ENCODE peak calls at places on chromosomes 4 and X, in eight cellular contexts. One of them, this sample, is unnamed.

GRCh38 chr4:117096886-117097285 is 11.5 kb upstream of the TRAM1L1 start:
- DNase-seq in body of pancreas: no peak
- DNase-seq in CD4-positive, alpha-beta T cell: no peak
- DNase-seq in activated naive CD4-positive, alpha-beta T cell treated with Interleukin-2 at 50 U/mL for 16 hours: no peak
- DNase-seq in M059J: no peak
- DNase-seq in T-helper 9 cell: no peak
- DNase-seq in IMR-90: no peak
- DNase-seq in stimulated activated CD8-positive, alpha-beta memory T cell treated with anti-CD3 and anti-CD28 coated beads, Interleukin-12 subunit alpha, Interleukin-12 subunit beta, amount 100 ng/mL, for 1 hour: no peak
- DNase-seq in this sample: no peak

GRCh38 chr4:163137581-163137980 is 29.1 kb downstream of the NAF1 start:
- DNase-seq in body of pancreas: no peak
- DNase-seq in M059J: no peak
- DNase-seq in CD4-positive, alpha-beta T cell: no peak
- DNase-seq in T-helper 9 cell: no peak
- DNase-seq in stimulated activated CD8-positive, alpha-beta memory T cell treated with anti-CD3 and anti-CD28 coated beads, Interleukin-12 subunit alpha, Interleukin-12 subunit beta, amount 100 ng/mL, for 1 hour: no peak
- DNase-seq in activated naive CD4-positive, alpha-beta T cell treated with Interleukin-2 at 50 U/mL for 16 hours: no peak
- DNase-seq in IMR-90: no peak
- DNase-seq in this sample: no peak

GRCh38 chrX:28756647-28757046 is 169.4 kb downstream of the IL1RAPL1 start:
- DNase-seq in activated naive CD4-positive, alpha-beta T cell treated with Interleukin-2 at 50 U/mL for 16 hours: no peak
- DNase-seq in T-helper 9 cell: no peak
- DNase-seq in IMR-90: peak
- DNase-seq in M059J: peak
- DNase-seq in stimulated activated CD8-positive, alpha-beta memory T cell treated with anti-CD3 and anti-CD28 coated beads, Interleukin-12 subunit alpha, Interleukin-12 subunit beta, amount 100 ng/mL, for 1 hour: no peak
- DNase-seq in body of pancreas: no peak
- DNase-seq in CD4-positive, alpha-beta T cell: no peak
- DNase-seq in this sample: no peak

GRCh38 chr4:88226143-88226542 is 58.2 kb downstream of the PPM1K start:
- DNase-seq in stimulated activated CD8-positive, alpha-beta memory T cell treated with anti-CD3 and anti-CD28 coated beads, Interleukin-12 subunit alpha, Interleukin-12 subunit beta, amount 100 ng/mL, for 1 hour: no peak
- DNase-seq in M059J: no peak
- DNase-seq in body of pancreas: no peak
- DNase-seq in IMR-90: no peak
- DNase-seq in T-helper 9 cell: no peak
- DNase-seq in activated naive CD4-positive, alpha-beta T cell treated with Interleukin-2 at 50 U/mL for 16 hours: no peak
- DNase-seq in CD4-positive, alpha-beta T cell: no peak
- DNase-seq in this sample: no peak

GRCh38 chr4:182143822-182144620 is 99.2 kb upstream of the TENM3 start:
- DNase-seq in stimulated activated CD8-positive, alpha-beta memory T cell treated with anti-CD3 and anti-CD28 coated beads, Interleukin-12 subunit alpha, Interleukin-12 subunit beta, amount 100 ng/mL, for 1 hour: no peak
- DNase-seq in activated naive CD4-positive, alpha-beta T cell treated with Interleukin-2 at 50 U/mL for 16 hours: no peak
- DNase-seq in CD4-positive, alpha-beta T cell: no peak
- DNase-seq in M059J: peak
- DNase-seq in T-helper 9 cell: no peak
- DNase-seq in body of pancreas: peak
- DNase-seq in IMR-90: peak
- DNase-seq in this sample: no peak

GRCh38 chrX:38970845-38971244 is 169.6 kb downstream of the MID1IP1 start:
- DNase-seq in T-helper 9 cell: no peak
- DNase-seq in M059J: no peak
- DNase-seq in activated naive CD4-positive, alpha-beta T cell treated with Interleukin-2 at 50 U/mL for 16 hours: no peak
- DNase-seq in CD4-positive, alpha-beta T cell: no peak
- DNase-seq in body of pancreas: no peak
- DNase-seq in stimulated activated CD8-positive, alpha-beta memory T cell treated with anti-CD3 and anti-CD28 coated beads, Interleukin-12 subunit alpha, Interleukin-12 subunit beta, amount 100 ng/mL, for 1 hour: no peak
- DNase-seq in IMR-90: no peak
- DNase-seq in this sample: no peak

GRCh38 chrX:10233173-10233572 is 76.4 kb downstream of the CLCN4 start:
- DNase-seq in activated naive CD4-positive, alpha-beta T cell treated with Interleukin-2 at 50 U/mL for 16 hours: no peak
- DNase-seq in body of pancreas: no peak
- DNase-seq in CD4-positive, alpha-beta T cell: no peak
- DNase-seq in T-helper 9 cell: no peak
- DNase-seq in stimulated activated CD8-positive, alpha-beta memory T cell treated with anti-CD3 and anti-CD28 coated beads, Interleukin-12 subunit alpha, Interleukin-12 subunit beta, amount 100 ng/mL, for 1 hour: no peak
- DNase-seq in IMR-90: peak
- DNase-seq in M059J: peak
- DNase-seq in this sample: no peak

GRCh38 chrX:153814591-153815315 is 15.6 kb downstream of the PDZD4 start:
- DNase-seq in stimulated activated CD8-positive, alpha-beta memory T cell treated with anti-CD3 and anti-CD28 coated beads, Interleukin-12 subunit alpha, Interleukin-12 subunit beta, amount 100 ng/mL, for 1 hour: no peak
- DNase-seq in CD4-positive, alpha-beta T cell: no peak
- DNase-seq in IMR-90: no peak
- DNase-seq in M059J: no peak
- DNase-seq in activated naive CD4-positive, alpha-beta T cell treated with Interleukin-2 at 50 U/mL for 16 hours: no peak
- DNase-seq in T-helper 9 cell: no peak
- DNase-seq in body of pancreas: no peak
- DNase-seq in this sample: no peak

GRCh38 chr4:16588651-16589050 is 309.8 kb downstream of the LDB2 start:
- DNase-seq in IMR-90: no peak
- DNase-seq in CD4-positive, alpha-beta T cell: no peak
- DNase-seq in M059J: peak
- DNase-seq in body of pancreas: no peak
- DNase-seq in stimulated activated CD8-positive, alpha-beta memory T cell treated with anti-CD3 and anti-CD28 coated beads, Interleukin-12 subunit alpha, Interleukin-12 subunit beta, amount 100 ng/mL, for 1 hour: no peak
- DNase-seq in activated naive CD4-positive, alpha-beta T cell treated with Interleukin-2 at 50 U/mL for 16 hours: no peak
- DNase-seq in T-helper 9 cell: no peak
- DNase-seq in this sample: no peak

GRCh38 chr4:101258782-101259353 is 88.5 kb downstream of the PPP3CA start:
- DNase-seq in M059J: no peak
- DNase-seq in CD4-positive, alpha-beta T cell: no peak
- DNase-seq in T-helper 9 cell: no peak
- DNase-seq in body of pancreas: no peak
- DNase-seq in activated naive CD4-positive, alpha-beta T cell treated with Interleukin-2 at 50 U/mL for 16 hours: no peak
- DNase-seq in stimulated activated CD8-positive, alpha-beta memory T cell treated with anti-CD3 and anti-CD28 coated beads, Interleukin-12 subunit alpha, Interleukin-12 subunit beta, amount 100 ng/mL, for 1 hour: no peak
- DNase-seq in IMR-90: no peak
- DNase-seq in this sample: no peak

GRCh38 chr4:165921546-165921945 is 48.5 kb downstream of the TLL1 start:
- DNase-seq in activated naive CD4-positive, alpha-beta T cell treated with Interleukin-2 at 50 U/mL for 16 hours: no peak
- DNase-seq in IMR-90: no peak
- DNase-seq in body of pancreas: no peak
- DNase-seq in M059J: no peak
- DNase-seq in CD4-positive, alpha-beta T cell: no peak
- DNase-seq in stimulated activated CD8-positive, alpha-beta memory T cell treated with anti-CD3 and anti-CD28 coated beads, Interleukin-12 subunit alpha, Interleukin-12 subunit beta, amount 100 ng/mL, for 1 hour: no peak
- DNase-seq in T-helper 9 cell: no peak
- DNase-seq in this sample: no peak

GRCh38 chrX:12007881-12008280 is 130.4 kb upstream of the FRMPD4 start:
- DNase-seq in stimulated activated CD8-positive, alpha-beta memory T cell treated with anti-CD3 and anti-CD28 coated beads, Interleukin-12 subunit alpha, Interleukin-12 subunit beta, amount 100 ng/mL, for 1 hour: no peak
- DNase-seq in body of pancreas: no peak
- DNase-seq in M059J: peak
- DNase-seq in CD4-positive, alpha-beta T cell: no peak
- DNase-seq in activated naive CD4-positive, alpha-beta T cell treated with Interleukin-2 at 50 U/mL for 16 hours: no peak
- DNase-seq in IMR-90: peak
- DNase-seq in T-helper 9 cell: no peak
- DNase-seq in this sample: no peak

GRCh38 chr4:7156273-7157139 is 35.8 kb upstream of the SORCS2 start:
- DNase-seq in activated naive CD4-positive, alpha-beta T cell treated with Interleukin-2 at 50 U/mL for 16 hours: no peak
- DNase-seq in IMR-90: peak
- DNase-seq in body of pancreas: peak
- DNase-seq in M059J: no peak
- DNase-seq in CD4-positive, alpha-beta T cell: no peak
- DNase-seq in T-helper 9 cell: no peak
- DNase-seq in stimulated activated CD8-positive, alpha-beta memory T cell treated with anti-CD3 and anti-CD28 coated beads, Interleukin-12 subunit alpha, Interleukin-12 subunit beta, amount 100 ng/mL, for 1 hour: no peak
- DNase-seq in this sample: no peak

GRCh38 chr4:48109413-48110263 is 24.4 kb downstream of the TXK start:
- DNase-seq in IMR-90: peak
- DNase-seq in body of pancreas: no peak
- DNase-seq in M059J: peak
- DNase-seq in activated naive CD4-positive, alpha-beta T cell treated with Interleukin-2 at 50 U/mL for 16 hours: no peak
- DNase-seq in CD4-positive, alpha-beta T cell: no peak
- DNase-seq in stimulated activated CD8-positive, alpha-beta memory T cell treated with anti-CD3 and anti-CD28 coated beads, Interleukin-12 subunit alpha, Interleukin-12 subunit beta, amount 100 ng/mL, for 1 hour: no peak
- DNase-seq in T-helper 9 cell: no peak
- DNase-seq in this sample: no peak

GRCh38 chrX:97401154-97401553 is 517.4 kb downstream of the RPA4 start:
- DNase-seq in M059J: no peak
- DNase-seq in IMR-90: no peak
- DNase-seq in T-helper 9 cell: no peak
- DNase-seq in activated naive CD4-positive, alpha-beta T cell treated with Interleukin-2 at 50 U/mL for 16 hours: no peak
- DNase-seq in body of pancreas: no peak
- DNase-seq in stimulated activated CD8-positive, alpha-beta memory T cell treated with anti-CD3 and anti-CD28 coated beads, Interleukin-12 subunit alpha, Interleukin-12 subunit beta, amount 100 ng/mL, for 1 hour: no peak
- DNase-seq in CD4-positive, alpha-beta T cell: no peak
- DNase-seq in this sample: no peak

GRCh38 chrX:7614616-7615015 is 228.4 kb upstream of the VCX start:
- DNase-seq in IMR-90: no peak
- DNase-seq in activated naive CD4-positive, alpha-beta T cell treated with Interleukin-2 at 50 U/mL for 16 hours: no peak
- DNase-seq in M059J: no peak
- DNase-seq in CD4-positive, alpha-beta T cell: no peak
- DNase-seq in body of pancreas: no peak
- DNase-seq in T-helper 9 cell: no peak
- DNase-seq in stimulated activated CD8-positive, alpha-beta memory T cell treated with anti-CD3 and anti-CD28 coated beads, Interleukin-12 subunit alpha, Interleukin-12 subunit beta, amount 100 ng/mL, for 1 hour: no peak
- DNase-seq in this sample: no peak

GRCh38 chrX:54824722-54825121 is 17.2 kb downstream of the MAGED2 start:
- DNase-seq in M059J: no peak
- DNase-seq in activated naive CD4-positive, alpha-beta T cell treated with Interleukin-2 at 50 U/mL for 16 hours: no peak
- DNase-seq in stimulated activated CD8-positive, alpha-beta memory T cell treated with anti-CD3 and anti-CD28 coated beads, Interleukin-12 subunit alpha, Interleukin-12 subunit beta, amount 100 ng/mL, for 1 hour: no peak
- DNase-seq in CD4-positive, alpha-beta T cell: no peak
- DNase-seq in IMR-90: no peak
- DNase-seq in T-helper 9 cell: no peak
- DNase-seq in body of pancreas: no peak
- DNase-seq in this sample: no peak

GRCh38 chrX:18617351-18617750 is 54.6 kb downstream of the RS1 start:
- DNase-seq in activated naive CD4-positive, alpha-beta T cell treated with Interleukin-2 at 50 U/mL for 16 hours: no peak
- DNase-seq in CD4-positive, alpha-beta T cell: no peak
- DNase-seq in IMR-90: peak
- DNase-seq in M059J: peak
- DNase-seq in T-helper 9 cell: no peak
- DNase-seq in stimulated activated CD8-positive, alpha-beta memory T cell treated with anti-CD3 and anti-CD28 coated beads, Interleukin-12 subunit alpha, Interleukin-12 subunit beta, amount 100 ng/mL, for 1 hour: no peak
- DNase-seq in body of pancreas: peak
- DNase-seq in this sample: no peak

GRCh38 chrX:49995795-49996455 is 73.5 kb downstream of the CLCN5 start:
- DNase-seq in T-helper 9 cell: no peak
- DNase-seq in IMR-90: no peak
- DNase-seq in CD4-positive, alpha-beta T cell: no peak
- DNase-seq in M059J: no peak
- DNase-seq in body of pancreas: no peak
- DNase-seq in activated naive CD4-positive, alpha-beta T cell treated with Interleukin-2 at 50 U/mL for 16 hours: no peak
- DNase-seq in stimulated activated CD8-positive, alpha-beta memory T cell treated with anti-CD3 and anti-CD28 coated beads, Interleukin-12 subunit alpha, Interleukin-12 subunit beta, amount 100 ng/mL, for 1 hour: no peak
- DNase-seq in this sample: no peak

GRCh38 chrX:9416562-9417319 is 48.1 kb upstream of the TBL1X start:
- DNase-seq in activated naive CD4-positive, alpha-beta T cell treated with Interleukin-2 at 50 U/mL for 16 hours: no peak
- DNase-seq in body of pancreas: no peak
- DNase-seq in M059J: peak
- DNase-seq in CD4-positive, alpha-beta T cell: no peak
- DNase-seq in stimulated activated CD8-positive, alpha-beta memory T cell treated with anti-CD3 and anti-CD28 coated beads, Interleukin-12 subunit alpha, Interleukin-12 subunit beta, amount 100 ng/mL, for 1 hour: no peak
- DNase-seq in IMR-90: peak
- DNase-seq in T-helper 9 cell: no peak
- DNase-seq in this sample: no peak

GRCh38 chr4:177339794-177340374 is 30.2 kb downstream of the NEIL3 start:
- DNase-seq in activated naive CD4-positive, alpha-beta T cell treated with Interleukin-2 at 50 U/mL for 16 hours: no peak
- DNase-seq in stimulated activated CD8-positive, alpha-beta memory T cell treated with anti-CD3 and anti-CD28 coated beads, Interleukin-12 subunit alpha, Interleukin-12 subunit beta, amount 100 ng/mL, for 1 hour: no peak
- DNase-seq in body of pancreas: no peak
- DNase-seq in IMR-90: peak
- DNase-seq in T-helper 9 cell: no peak
- DNase-seq in CD4-positive, alpha-beta T cell: no peak
- DNase-seq in M059J: peak
- DNase-seq in this sample: no peak

GRCh38 chr4:2262145-2262943 is 435 bp upstream of the MXD4 start:
- DNase-seq in body of pancreas: peak
- DNase-seq in stimulated activated CD8-positive, alpha-beta memory T cell treated with anti-CD3 and anti-CD28 coated beads, Interleukin-12 subunit alpha, Interleukin-12 subunit beta, amount 100 ng/mL, for 1 hour: peak
- DNase-seq in T-helper 9 cell: peak
- DNase-seq in IMR-90: peak
- DNase-seq in CD4-positive, alpha-beta T cell: peak
- DNase-seq in activated naive CD4-positive, alpha-beta T cell treated with Interleukin-2 at 50 U/mL for 16 hours: peak
- DNase-seq in M059J: peak
- DNase-seq in this sample: peak

GRCh38 chr4:110808371-110808878 is 185.5 kb upstream of the PITX2 start:
- DNase-seq in IMR-90: peak
- DNase-seq in stimulated activated CD8-positive, alpha-beta memory T cell treated with anti-CD3 and anti-CD28 coated beads, Interleukin-12 subunit alpha, Interleukin-12 subunit beta, amount 100 ng/mL, for 1 hour: no peak
- DNase-seq in T-helper 9 cell: no peak
- DNase-seq in M059J: peak
- DNase-seq in body of pancreas: no peak
- DNase-seq in activated naive CD4-positive, alpha-beta T cell treated with Interleukin-2 at 50 U/mL for 16 hours: no peak
- DNase-seq in CD4-positive, alpha-beta T cell: no peak
- DNase-seq in this sample: no peak

GRCh38 chr4:113646456-113646809 is 115.1 kb downstream of the CAMK2D start:
- DNase-seq in M059J: peak
- DNase-seq in body of pancreas: no peak
- DNase-seq in IMR-90: peak
- DNase-seq in T-helper 9 cell: no peak
- DNase-seq in stimulated activated CD8-positive, alpha-beta memory T cell treated with anti-CD3 and anti-CD28 coated beads, Interleukin-12 subunit alpha, Interleukin-12 subunit beta, amount 100 ng/mL, for 1 hour: no peak
- DNase-seq in CD4-positive, alpha-beta T cell: no peak
- DNase-seq in activated naive CD4-positive, alpha-beta T cell treated with Interleukin-2 at 50 U/mL for 16 hours: no peak
- DNase-seq in this sample: peak

GRCh38 chr4:64464581-64464980 is 55.3 kb upstream of the TECRL start:
- DNase-seq in T-helper 9 cell: no peak
- DNase-seq in stimulated activated CD8-positive, alpha-beta memory T cell treated with anti-CD3 and anti-CD28 coated beads, Interleukin-12 subunit alpha, Interleukin-12 subunit beta, amount 100 ng/mL, for 1 hour: no peak
- DNase-seq in CD4-positive, alpha-beta T cell: no peak
- DNase-seq in activated naive CD4-positive, alpha-beta T cell treated with Interleukin-2 at 50 U/mL for 16 hours: no peak
- DNase-seq in M059J: no peak
- DNase-seq in IMR-90: no peak
- DNase-seq in body of pancreas: no peak
- DNase-seq in this sample: no peak

GRCh38 chr4:86579941-86580340 is 14.2 kb upstream of the PTPN13 start:
- DNase-seq in T-helper 9 cell: no peak
- DNase-seq in M059J: no peak
- DNase-seq in IMR-90: no peak
- DNase-seq in activated naive CD4-positive, alpha-beta T cell treated with Interleukin-2 at 50 U/mL for 16 hours: no peak
- DNase-seq in stimulated activated CD8-positive, alpha-beta memory T cell treated with anti-CD3 and anti-CD28 coated beads, Interleukin-12 subunit alpha, Interleukin-12 subunit beta, amount 100 ng/mL, for 1 hour: no peak
- DNase-seq in body of pancreas: no peak
- DNase-seq in CD4-positive, alpha-beta T cell: no peak
- DNase-seq in this sample: no peak

GRCh38 chr4:140755811-140756291 is 334 bp downstream of the TBC1D9 start:
- DNase-seq in CD4-positive, alpha-beta T cell: no peak
- DNase-seq in stimulated activated CD8-positive, alpha-beta memory T cell treated with anti-CD3 and anti-CD28 coated beads, Interleukin-12 subunit alpha, Interleukin-12 subunit beta, amount 100 ng/mL, for 1 hour: no peak
- DNase-seq in body of pancreas: peak
- DNase-seq in M059J: peak
- DNase-seq in IMR-90: peak
- DNase-seq in activated naive CD4-positive, alpha-beta T cell treated with Interleukin-2 at 50 U/mL for 16 hours: no peak
- DNase-seq in T-helper 9 cell: no peak
- DNase-seq in this sample: peak

GRCh38 chr4:7000421-7001176 is 42.6 kb upstream of the TADA2B start:
- DNase-seq in activated naive CD4-positive, alpha-beta T cell treated with Interleukin-2 at 50 U/mL for 16 hours: no peak
- DNase-seq in T-helper 9 cell: no peak
- DNase-seq in body of pancreas: no peak
- DNase-seq in IMR-90: no peak
- DNase-seq in M059J: no peak
- DNase-seq in stimulated activated CD8-positive, alpha-beta memory T cell treated with anti-CD3 and anti-CD28 coated beads, Interleukin-12 subunit alpha, Interleukin-12 subunit beta, amount 100 ng/mL, for 1 hour: no peak
- DNase-seq in CD4-positive, alpha-beta T cell: no peak
- DNase-seq in this sample: no peak

GRCh38 chr4:2219233-2219760 is 22.6 kb downstream of the HAUS3 start:
- DNase-seq in CD4-positive, alpha-beta T cell: no peak
- DNase-seq in activated naive CD4-positive, alpha-beta T cell treated with Interleukin-2 at 50 U/mL for 16 hours: no peak
- DNase-seq in M059J: no peak
- DNase-seq in body of pancreas: no peak
- DNase-seq in stimulated activated CD8-positive, alpha-beta memory T cell treated with anti-CD3 and anti-CD28 coated beads, Interleukin-12 subunit alpha, Interleukin-12 subunit beta, amount 100 ng/mL, for 1 hour: no peak
- DNase-seq in T-helper 9 cell: no peak
- DNase-seq in IMR-90: no peak
- DNase-seq in this sample: no peak

This sample was measured in heart right ventricle.